ENCODE peak calls at places on chromosome 11, in four cellular contexts. H is kidney epithelial cell, P is NCI-H446 treated with DMSO at 0.1 percent for 48 hours, X is CMK. U is an unnamed sample.

GRCh38 chr11:134512061-134512460 is 100.0 kb upstream of the B3GAT1 start:
- DNase-seq in H (no peak), P (no peak), X (no peak), U (no peak)

GRCh38 chr11:71252782-71253730 is 679 bp upstream of the SHANK2 start:
- DNase-seq in H (peak; percentile 89), P (no peak), X (no peak), U (no peak)

GRCh38 chr11:116387623-116388022 is 385.2 kb downstream of the BUD13 start:
- DNase-seq in H (no peak), P (peak; percentile 84), X (no peak), U (no peak)

GRCh38 chr11:69010964-69011623 is 2.0 kb downstream of the MRGPRF start:
- DNase-seq in H (no peak), P (no peak), X (no peak), U (no peak)

GRCh38 chr11:124643605-124644425 is 21.2 kb downstream of the TBRG1 start:
- DNase-seq in H (no peak), P (no peak), X (peak; percentile 78), U (no peak)

GRCh38 chr11:101035872-101036271 is 93.7 kb downstream of the PGR start:
- DNase-seq in H (no peak), P (no peak), X (no peak), U (no peak)

GRCh38 chr11:128764617-128765095 is 70.8 kb downstream of the FLI1 start:
- DNase-seq in H (no peak), P (no peak), X (no peak), U (no peak)

GRCh38 chr11:8917157-8917820 is 6.3 kb downstream of the AKIP1 start:
- DNase-seq in H (peak; percentile 74), P (no peak), X (no peak), U (no peak)

GRCh38 chr11:808427-809286 is 1.1 kb upstream of the RPLP2 start:
- DNase-seq in H (no peak), P (no peak), X (no peak), U (no peak)